ENCODE peak calls at places on chromosomes 1 and 21, in six cellular contexts. One of them, this sample, is unnamed. For H3K4me1, the result is how much of the 10 kb centered on the place peaks cover.

GRCh38 chr1:1664941-1665814 is 6.4 kb upstream of the CDK11B start:
- DNase-seq in trophoblast cell: no peak
- DNase-seq in mesenchymal stem cell: no peak
- DNase-seq in H1: no peak
- DNase-seq in H9: no peak
- DNase-seq in IMR-90: no peak
- DNase-seq in this sample: no peak

GRCh38 chr1:28213315-28213714 is 19.5 kb downstream of the DNAJC8 start:
- DNase-seq in mesenchymal stem cell: no peak
- DNase-seq in H9: no peak
- DNase-seq in IMR-90: no peak
- DNase-seq in H1: no peak
- DNase-seq in trophoblast cell: no peak
- DNase-seq in this sample: no peak

GRCh38 chr1:3315991-3316943 is 138.2 kb upstream of the ARHGEF16 start:
- DNase-seq in mesenchymal stem cell: no peak
- DNase-seq in trophoblast cell: no peak
- DNase-seq in H9: no peak
- DNase-seq in H1: no peak
- DNase-seq in IMR-90: no peak
- DNase-seq in this sample: peak

GRCh38 chr21:42537106-42537742 is 23.6 kb downstream of the SLC37A1 start:
- DNase-seq in H1: no peak
- DNase-seq in IMR-90: no peak
- DNase-seq in H9: no peak
- DNase-seq in trophoblast cell: no peak
- DNase-seq in mesenchymal stem cell: peak
- DNase-seq in this sample: no peak

GRCh38 chr21:45323487-45324380 is 36.0 kb upstream of the POFUT2 start:
- DNase-seq in H1: no peak
- DNase-seq in IMR-90: peak
- DNase-seq in H9: no peak
- DNase-seq in mesenchymal stem cell: peak
- DNase-seq in trophoblast cell: no peak
- DNase-seq in this sample: no peak

GRCh38 chr1:219480011-219480410 is 132.9 kb downstream of the ZC3H11B start:
- DNase-seq in mesenchymal stem cell: no peak
- DNase-seq in trophoblast cell: peak
- DNase-seq in H9: no peak
- DNase-seq in IMR-90: peak
- DNase-seq in H1: no peak
- DNase-seq in this sample: no peak

GRCh38 chr1:44857446-44857845 is 14.4 kb upstream of the PTCH2 start:
- DNase-seq in mesenchymal stem cell: no peak
- DNase-seq in H9: no peak
- DNase-seq in H1: no peak
- DNase-seq in trophoblast cell: peak
- DNase-seq in IMR-90: no peak
- DNase-seq in this sample: no peak

GRCh38 chr1:6351480-6352137 is 42.0 kb downstream of the ACOT7 start:
- DNase-seq in IMR-90: no peak
- DNase-seq in H1: no peak
- DNase-seq in trophoblast cell: no peak
- DNase-seq in H9: no peak
- DNase-seq in mesenchymal stem cell: no peak
- DNase-seq in this sample: no peak

GRCh38 chr21:34702341-34702807 is 33.6 kb downstream of the CLIC6 start:
- DNase-seq in H1: no peak
- DNase-seq in IMR-90: peak
- DNase-seq in trophoblast cell: peak
- DNase-seq in mesenchymal stem cell: peak
- DNase-seq in H9: no peak
- DNase-seq in this sample: no peak

GRCh38 chr1:212774584-212774983 is 17.0 kb downstream of the NSL1 start:
- DNase-seq in mesenchymal stem cell: peak
- DNase-seq in trophoblast cell: no peak
- DNase-seq in IMR-90: peak
- DNase-seq in H9: no peak
- DNase-seq in H1: no peak
- DNase-seq in this sample: no peak

GRCh38 chr1:171645553-171646336 is 6.7 kb downstream of the MYOC start:
- DNase-seq in H1: no peak
- DNase-seq in IMR-90: no peak
- DNase-seq in trophoblast cell: no peak
- DNase-seq in mesenchymal stem cell: peak
- DNase-seq in H9: no peak
- DNase-seq in this sample: no peak

GRCh38 chr1:108644984-108645383 is 15.9 kb downstream of the HENMT1 start:
- DNase-seq in IMR-90: no peak
- DNase-seq in mesenchymal stem cell: no peak
- DNase-seq in H9: no peak
- DNase-seq in trophoblast cell: no peak
- DNase-seq in H1: no peak
- DNase-seq in this sample: no peak

GRCh38 chr21:39087976-39088370 is 95.3 kb downstream of the PSMG1 start:
- DNase-seq in H1: no peak
- DNase-seq in mesenchymal stem cell: no peak
- DNase-seq in H9: no peak
- DNase-seq in IMR-90: no peak
- DNase-seq in trophoblast cell: no peak
- DNase-seq in this sample: no peak

GRCh38 chr1:2882968-2883696 is 81.6 kb upstream of the TTC34 start:
- DNase-seq in IMR-90: no peak
- DNase-seq in trophoblast cell: no peak
- DNase-seq in mesenchymal stem cell: no peak
- DNase-seq in H9: no peak
- DNase-seq in H1: no peak
- DNase-seq in this sample: no peak

DNA sequence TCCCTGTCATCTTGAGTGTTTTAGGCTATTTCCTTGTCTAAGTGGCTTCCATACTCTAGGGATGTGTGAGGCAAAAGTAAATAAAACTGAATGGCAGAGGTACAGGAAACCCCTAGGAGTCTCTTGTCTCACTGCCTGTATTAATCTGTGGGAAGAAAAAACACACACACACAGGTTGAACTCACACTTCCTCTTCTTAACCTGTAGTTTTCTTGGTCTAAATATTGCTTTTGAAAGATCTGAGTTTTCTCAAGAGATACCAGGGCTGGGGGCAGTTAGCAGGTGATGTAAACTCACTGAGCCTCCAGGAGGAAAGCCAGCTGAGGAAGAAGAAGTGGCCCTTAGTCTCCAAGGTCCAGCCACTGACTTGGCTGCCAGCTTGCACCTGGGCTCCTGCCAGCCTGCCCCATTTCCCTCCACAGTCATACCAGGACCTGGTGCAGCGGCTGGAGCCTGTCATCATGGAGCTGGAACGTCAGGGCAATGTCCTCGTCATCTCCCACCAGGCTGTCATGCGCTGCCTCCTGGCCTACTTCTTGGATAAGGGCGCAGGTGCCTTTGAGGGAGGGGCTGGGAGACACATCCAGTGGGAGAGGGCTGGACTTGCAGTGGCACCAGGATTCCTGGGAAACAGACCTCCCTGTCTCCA is 16.9 kb downstream of the PFKFB2 start:
- DNase-seq in H9: no peak
- DNase-seq in trophoblast cell: no peak
- DNase-seq in IMR-90: no peak
- DNase-seq in H1: no peak
- DNase-seq in mesenchymal stem cell: no peak
- DNase-seq in this sample: no peak
- H3K14ac ChIP-seq in H9: no peak
- H3K14ac ChIP-seq in trophoblast cell: no peak
- H3K14ac ChIP-seq in IMR-90: no peak
- H3K14ac ChIP-seq in H1: no peak
- H3K14ac ChIP-seq in mesenchymal stem cell: no peak
- H3K14ac ChIP-seq in this sample: no peak

GRCh38 chr1:7497107-7497637 is 273.9 kb upstream of the VAMP3 start:
- DNase-seq in IMR-90: no peak
- DNase-seq in H1: no peak
- DNase-seq in trophoblast cell: no peak
- DNase-seq in H9: no peak
- DNase-seq in mesenchymal stem cell: no peak
- DNase-seq in this sample: no peak

GRCh38 chr1:7501259-7501560 is 269.9 kb upstream of the VAMP3 start:
- DNase-seq in IMR-90: no peak
- DNase-seq in H1: no peak
- DNase-seq in mesenchymal stem cell: no peak
- DNase-seq in trophoblast cell: no peak
- DNase-seq in H9: no peak
- DNase-seq in this sample: no peak

GRCh38 chr1:7501723-7502334 is 269.3 kb upstream of the VAMP3 start:
- DNase-seq in H9: no peak
- DNase-seq in mesenchymal stem cell: no peak
- DNase-seq in trophoblast cell: no peak
- DNase-seq in H1: no peak
- DNase-seq in IMR-90: no peak
- DNase-seq in this sample: no peak

GRCh38 chr1:7503691-7504437 is 267.2 kb upstream of the VAMP3 start:
- DNase-seq in H1: no peak
- DNase-seq in trophoblast cell: no peak
- DNase-seq in IMR-90: no peak
- DNase-seq in mesenchymal stem cell: no peak
- DNase-seq in H9: no peak
- DNase-seq in this sample: no peak

DNA sequence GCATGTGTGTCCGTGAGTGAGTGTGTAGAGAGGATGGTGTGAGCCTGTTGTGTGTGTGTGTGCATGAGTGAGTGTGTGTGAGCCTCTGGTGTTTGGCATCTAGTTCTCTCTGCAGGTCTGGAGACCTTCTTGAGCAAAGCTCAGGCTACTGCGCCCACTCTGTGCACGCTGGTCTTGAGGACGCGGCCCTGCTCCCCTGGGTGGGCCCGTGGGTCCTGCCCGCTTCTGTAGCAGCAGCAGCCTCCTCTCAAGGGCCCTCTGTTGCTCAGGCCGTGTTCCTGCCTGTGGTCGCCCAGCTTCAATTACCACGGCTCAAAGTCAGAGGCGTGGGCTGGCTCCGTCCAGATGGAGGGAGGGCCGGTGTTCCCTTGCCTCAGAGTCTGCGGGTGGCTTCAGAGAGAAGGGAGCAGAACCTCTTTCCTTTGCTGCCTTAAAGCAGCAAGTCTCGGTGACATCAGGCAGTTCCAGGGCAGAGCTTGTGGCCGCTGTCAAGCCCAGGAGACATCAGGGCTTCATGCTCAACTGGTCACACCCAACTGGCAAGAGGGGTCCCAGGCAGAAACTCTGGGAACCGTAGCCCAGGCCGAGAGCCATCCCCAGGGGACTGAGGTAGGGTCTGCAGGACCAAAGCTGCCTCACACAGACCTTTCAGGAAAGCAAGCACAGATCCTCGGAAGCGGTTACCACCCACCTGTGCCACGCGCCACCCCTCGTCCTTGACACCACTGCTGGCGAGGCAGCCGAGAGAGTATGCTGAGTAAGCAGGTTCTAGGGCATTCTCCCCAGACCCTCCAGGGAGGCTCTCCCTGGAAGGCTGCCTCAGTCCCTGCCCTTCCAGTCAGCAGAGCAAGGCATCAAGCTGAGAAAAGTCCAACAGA is 270.5 kb upstream of the VAMP3 start:
- DNase-seq in IMR-90: no peak
- DNase-seq in mesenchymal stem cell: no peak
- DNase-seq in trophoblast cell: no peak
- DNase-seq in H9: no peak
- DNase-seq in H1: no peak
- DNase-seq in this sample: peak
- H3K4me1 ChIP-seq in IMR-90: under half
- H3K4me1 ChIP-seq in mesenchymal stem cell: under half
- H3K4me1 ChIP-seq in trophoblast cell: under half
- H3K4me1 ChIP-seq in H9: under half
- H3K4me1 ChIP-seq in H1: under half
- H3K4me1 ChIP-seq in this sample: under half

DNA sequence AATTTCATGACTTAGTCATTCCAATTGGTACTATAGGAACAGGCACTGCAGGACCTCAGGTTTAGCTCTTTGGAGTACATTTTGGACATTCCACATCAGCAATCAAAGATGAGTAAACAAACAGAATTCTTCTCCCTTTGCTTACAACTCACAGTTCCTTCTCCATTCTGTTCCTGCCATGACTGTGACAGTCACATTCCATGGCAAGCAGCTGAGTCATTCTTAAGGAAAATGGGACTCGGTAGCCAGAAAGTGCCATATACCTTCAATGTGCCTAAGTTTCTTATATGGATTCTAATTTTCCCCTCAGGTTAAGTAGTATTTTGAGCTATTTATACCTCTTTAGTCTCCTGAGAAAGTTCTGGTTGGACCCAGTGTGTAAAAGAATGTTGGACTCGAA is 25.6 kb downstream of the CRCT1 start:
- DNase-seq in H1: no peak
- DNase-seq in mesenchymal stem cell: no peak
- DNase-seq in IMR-90: no peak
- DNase-seq in trophoblast cell: peak
- DNase-seq in H9: no peak
- DNase-seq in this sample: no peak
- H3K14ac ChIP-seq in H1: no peak
- H3K14ac ChIP-seq in mesenchymal stem cell: no peak
- H3K14ac ChIP-seq in IMR-90: no peak
- H3K14ac ChIP-seq in trophoblast cell: no peak
- H3K14ac ChIP-seq in H9: no peak
- H3K14ac ChIP-seq in this sample: no peak

GRCh38 chr1:223729906-223730305 is 17.6 kb downstream of the CAPN2 start:
- DNase-seq in H1: no peak
- DNase-seq in IMR-90: no peak
- DNase-seq in H9: no peak
- DNase-seq in trophoblast cell: no peak
- DNase-seq in mesenchymal stem cell: no peak
- DNase-seq in this sample: no peak
- H3K4me1 ChIP-seq in H1: under half
- H3K4me1 ChIP-seq in IMR-90: under half
- H3K4me1 ChIP-seq in H9: under half
- H3K4me1 ChIP-seq in trophoblast cell: half or more
- H3K4me1 ChIP-seq in mesenchymal stem cell: under half
- H3K4me1 ChIP-seq in this sample: under half

DNA sequence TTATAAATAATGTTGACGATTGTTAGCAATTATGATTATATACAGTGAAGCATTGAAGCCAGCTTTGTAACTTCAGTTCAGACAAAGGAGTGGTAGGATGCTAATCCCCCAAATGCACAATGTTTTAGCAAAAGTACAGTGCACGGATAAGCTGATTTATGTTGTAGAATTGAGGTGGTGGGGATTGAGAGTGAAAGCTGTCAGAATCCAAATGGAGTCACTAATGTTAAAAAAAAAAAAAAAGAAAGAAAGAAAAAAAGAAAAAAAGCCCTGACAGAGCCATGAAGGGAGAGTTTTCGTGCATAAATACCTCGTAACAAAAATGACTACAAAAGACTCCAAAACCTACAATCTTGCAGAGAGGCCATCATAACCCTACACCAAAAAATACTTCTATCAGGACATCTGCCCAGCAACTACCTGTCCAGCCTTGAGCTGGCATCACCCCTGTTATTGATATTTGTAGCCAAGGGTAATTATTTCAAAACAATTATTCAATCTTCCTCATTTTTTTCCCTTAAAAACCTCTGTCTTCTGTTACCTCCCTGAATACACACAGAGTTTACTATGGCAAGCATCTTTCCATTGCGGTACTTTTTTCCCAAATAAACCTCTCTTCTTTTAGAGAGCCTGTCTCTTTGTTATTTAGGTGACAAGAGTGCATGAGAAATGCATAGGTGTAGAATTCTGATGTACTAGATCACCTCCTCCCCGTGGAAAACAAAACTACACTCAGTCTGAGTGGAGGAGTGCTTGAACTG is 2.5 kb upstream of the TRIM67 start:
- DNase-seq in H1: no peak
- DNase-seq in H9: no peak
- DNase-seq in trophoblast cell: no peak
- DNase-seq in mesenchymal stem cell: no peak
- DNase-seq in IMR-90: no peak
- DNase-seq in this sample: no peak
- H3K14ac ChIP-seq in H1: no peak
- H3K14ac ChIP-seq in H9: no peak
- H3K14ac ChIP-seq in trophoblast cell: no peak
- H3K14ac ChIP-seq in mesenchymal stem cell: no peak
- H3K14ac ChIP-seq in IMR-90: no peak
- H3K14ac ChIP-seq in this sample: no peak